ENCODE peak calls at places on chromosomes 7 and 10, in five cellular contexts. One of them, this sample, is unnamed.

GRCh38 chr7:27161214-27161720 is 4.1 kb downstream of the HOXA9 start:
- DNase-seq in suprapubic skin: no peak
- DNase-seq in RWPE1: no peak
- DNase-seq in brain microvascular endothelial cell: no peak
- DNase-seq in CD8-positive, alpha-beta T cell: no peak
- DNase-seq in this sample: no peak

GRCh38 chr10:63264852-63265617 is 131.9 kb downstream of the NRBF2 start:
- DNase-seq in suprapubic skin: no peak
- DNase-seq in RWPE1: peak; percentile 34
- DNase-seq in brain microvascular endothelial cell: peak; percentile 43
- DNase-seq in CD8-positive, alpha-beta T cell: no peak
- DNase-seq in this sample: peak; percentile 38

GRCh38 chr7:91239171-91239604 is 25.0 kb upstream of the FZD1 start:
- DNase-seq in suprapubic skin: no peak
- DNase-seq in RWPE1: no peak
- DNase-seq in brain microvascular endothelial cell: peak; percentile 71
- DNase-seq in CD8-positive, alpha-beta T cell: no peak
- DNase-seq in this sample: peak; percentile 21

GRCh38 chr10:37225163-37225562 is 99.8 kb downstream of the ANKRD30A start:
- DNase-seq in suprapubic skin: no peak
- DNase-seq in RWPE1: no peak
- DNase-seq in brain microvascular endothelial cell: no peak
- DNase-seq in CD8-positive, alpha-beta T cell: no peak
- DNase-seq in this sample: no peak

GRCh38 chr7:8357536-8357935 is 75.9 kb upstream of the NXPH1 start:
- DNase-seq in suprapubic skin: no peak
- DNase-seq in RWPE1: no peak
- DNase-seq in brain microvascular endothelial cell: no peak
- DNase-seq in CD8-positive, alpha-beta T cell: no peak
- DNase-seq in this sample: no peak

GRCh38 chr10:79127151-79127961 is 58.6 kb downstream of the ZMIZ1 start:
- DNase-seq in suprapubic skin: peak; percentile 89
- DNase-seq in RWPE1: peak; percentile 74
- DNase-seq in brain microvascular endothelial cell: peak; percentile 87
- DNase-seq in CD8-positive, alpha-beta T cell: no peak
- DNase-seq in this sample: peak; percentile 91

GRCh38 chr7:81501220-81501619 is 268.6 kb downstream of the HGF start:
- DNase-seq in suprapubic skin: no peak
- DNase-seq in RWPE1: no peak
- DNase-seq in brain microvascular endothelial cell: peak; percentile 43
- DNase-seq in CD8-positive, alpha-beta T cell: no peak
- DNase-seq in this sample: no peak

GRCh38 chr7:85030893-85031292 is 156.0 kb downstream of the SEMA3D start:
- DNase-seq in suprapubic skin: no peak
- DNase-seq in RWPE1: peak; percentile 25
- DNase-seq in brain microvascular endothelial cell: peak; percentile 14
- DNase-seq in CD8-positive, alpha-beta T cell: no peak
- DNase-seq in this sample: no peak

GRCh38 chr7:144407266-144407931 is 3.9 kb upstream of the NOBOX start:
- DNase-seq in suprapubic skin: no peak
- DNase-seq in RWPE1: peak; percentile 59
- DNase-seq in brain microvascular endothelial cell: no peak
- DNase-seq in CD8-positive, alpha-beta T cell: no peak
- DNase-seq in this sample: peak; percentile 59

GRCh38 chr7:36016648-36017047 is 136.4 kb upstream of the EEPD1 start:
- DNase-seq in suprapubic skin: no peak
- DNase-seq in RWPE1: no peak
- DNase-seq in brain microvascular endothelial cell: no peak
- DNase-seq in CD8-positive, alpha-beta T cell: no peak
- DNase-seq in this sample: no peak

GRCh38 chr10:84613336-84614021 is 285.1 kb downstream of the CCSER2 start:
- DNase-seq in suprapubic skin: no peak
- DNase-seq in RWPE1: peak; percentile 49
- DNase-seq in brain microvascular endothelial cell: peak; percentile 48
- DNase-seq in CD8-positive, alpha-beta T cell: no peak
- DNase-seq in this sample: peak; percentile 56

GRCh38 chr7:76318488-76319353 is 16.2 kb downstream of the HSPB1 start:
- DNase-seq in suprapubic skin: peak; percentile 91
- DNase-seq in RWPE1: peak; percentile 89
- DNase-seq in brain microvascular endothelial cell: peak; percentile 91
- DNase-seq in CD8-positive, alpha-beta T cell: peak; percentile 38
- DNase-seq in this sample: peak; percentile 62

GRCh38 chr10:5325076-5325475 is 39.7 kb upstream of the UCN3 start:
- DNase-seq in suprapubic skin: no peak
- DNase-seq in RWPE1: no peak
- DNase-seq in brain microvascular endothelial cell: no peak
- DNase-seq in CD8-positive, alpha-beta T cell: no peak
- DNase-seq in this sample: no peak

GRCh38 chr10:30583778-30584415 is 45.7 kb downstream of the LYZL2 start:
- DNase-seq in suprapubic skin: no peak
- DNase-seq in RWPE1: peak; percentile 49
- DNase-seq in brain microvascular endothelial cell: peak; percentile 77
- DNase-seq in CD8-positive, alpha-beta T cell: no peak
- DNase-seq in this sample: peak; percentile 81

GRCh38 chr7:137846588-137847417 is at the start of gene DGKI:
- DNase-seq in suprapubic skin: no peak
- DNase-seq in RWPE1: peak; percentile 1
- DNase-seq in brain microvascular endothelial cell: no peak
- DNase-seq in CD8-positive, alpha-beta T cell: no peak
- DNase-seq in this sample: no peak

GRCh38 chr10:3757638-3758490 is 27.1 kb downstream of the KLF6 start:
- DNase-seq in suprapubic skin: peak; percentile 56
- DNase-seq in RWPE1: peak; percentile 80
- DNase-seq in brain microvascular endothelial cell: no peak
- DNase-seq in CD8-positive, alpha-beta T cell: no peak
- DNase-seq in this sample: no peak

GRCh38 chr10:97319671-97320479 is 804 bp downstream of the FRAT1 start:
- DNase-seq in suprapubic skin: no peak
- DNase-seq in RWPE1: peak; percentile 21
- DNase-seq in brain microvascular endothelial cell: no peak
- DNase-seq in CD8-positive, alpha-beta T cell: peak; percentile 53
- DNase-seq in this sample: peak; percentile 56

GRCh38 chr10:133295426-133296320 is 13.0 kb downstream of the TUBGCP2 start:
- DNase-seq in suprapubic skin: no peak
- DNase-seq in RWPE1: no peak
- DNase-seq in brain microvascular endothelial cell: no peak
- DNase-seq in CD8-positive, alpha-beta T cell: no peak
- DNase-seq in this sample: no peak

GRCh38 chr7:103637080-103637479 is 191.1 kb upstream of the SLC26A5 start:
- DNase-seq in suprapubic skin: no peak
- DNase-seq in RWPE1: peak; percentile 51
- DNase-seq in brain microvascular endothelial cell: peak; percentile 85
- DNase-seq in CD8-positive, alpha-beta T cell: no peak
- DNase-seq in this sample: no peak

GRCh38 chr7:31443457-31443856 is 70.4 kb upstream of the ITPRID1 start:
- DNase-seq in suprapubic skin: no peak
- DNase-seq in RWPE1: peak; percentile 55
- DNase-seq in brain microvascular endothelial cell: peak; percentile 12
- DNase-seq in CD8-positive, alpha-beta T cell: no peak
- DNase-seq in this sample: peak; percentile 47

GRCh38 chr10:93277360-93277759 is 203.7 kb downstream of the CYP26A1 start:
- DNase-seq in suprapubic skin: no peak
- DNase-seq in RWPE1: no peak
- DNase-seq in brain microvascular endothelial cell: no peak
- DNase-seq in CD8-positive, alpha-beta T cell: no peak
- DNase-seq in this sample: no peak

GRCh38 chr10:1572519-1573333 is 164.6 kb downstream of the ADARB2 start:
- DNase-seq in suprapubic skin: peak; percentile 50
- DNase-seq in RWPE1: no peak
- DNase-seq in brain microvascular endothelial cell: no peak
- DNase-seq in CD8-positive, alpha-beta T cell: no peak
- DNase-seq in this sample: no peak
- TF ChIP-seq CTCF in suprapubic skin: no peak
- TF ChIP-seq CTCF in RWPE1: no peak
- TF ChIP-seq CTCF in brain microvascular endothelial cell: no peak
- TF ChIP-seq CTCF in CD8-positive, alpha-beta T cell: no peak
- TF ChIP-seq CTCF in this sample: no peak

GRCh38 chr7:6022671-6023070 is 8.5 kb upstream of the ANKRD61 start:
- DNase-seq in suprapubic skin: no peak
- DNase-seq in RWPE1: no peak
- DNase-seq in brain microvascular endothelial cell: no peak
- DNase-seq in CD8-positive, alpha-beta T cell: no peak
- DNase-seq in this sample: no peak
- TF ChIP-seq CTCF in suprapubic skin: no peak
- TF ChIP-seq CTCF in RWPE1: no peak
- TF ChIP-seq CTCF in brain microvascular endothelial cell: no peak
- TF ChIP-seq CTCF in CD8-positive, alpha-beta T cell: no peak
- TF ChIP-seq CTCF in this sample: no peak

DNA sequence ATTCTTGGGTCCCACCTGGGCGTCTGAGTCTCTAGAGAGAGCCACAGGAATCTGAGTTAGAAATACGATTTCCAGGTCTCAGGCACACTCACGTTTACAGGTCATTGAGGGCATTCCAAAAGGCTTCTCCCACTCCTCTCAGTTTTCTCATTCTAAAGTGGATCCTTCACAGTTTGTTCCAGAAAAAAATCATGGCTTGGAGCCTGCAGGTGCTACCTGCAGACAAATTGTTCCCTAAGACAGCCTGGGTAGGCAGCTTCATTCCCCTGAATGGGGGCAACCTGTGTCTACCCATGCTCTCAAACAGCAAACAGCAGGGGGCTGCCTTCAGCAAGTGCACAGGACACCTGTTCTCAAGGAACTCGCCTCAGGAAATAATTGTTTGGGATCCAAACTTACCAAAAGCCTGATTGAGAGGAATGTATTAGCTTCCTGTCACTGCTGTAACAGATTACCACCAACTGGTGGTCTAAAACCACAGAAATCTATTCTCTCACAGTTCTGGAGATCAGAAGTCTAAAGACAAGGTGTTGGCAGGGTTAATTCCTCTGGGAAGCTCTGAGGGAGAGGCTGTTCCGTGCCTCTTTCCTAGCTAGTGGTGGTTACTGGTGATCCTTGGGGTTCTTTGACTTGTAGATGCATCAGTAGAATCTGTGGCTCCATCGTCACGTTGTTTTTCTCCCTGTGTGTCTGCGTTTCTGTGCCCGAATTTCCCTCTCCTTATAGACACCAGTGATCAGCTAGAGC is 117.2 kb downstream of the RAB11FIP2 start:
- DNase-seq in suprapubic skin: no peak
- DNase-seq in RWPE1: no peak
- DNase-seq in brain microvascular endothelial cell: no peak
- DNase-seq in CD8-positive, alpha-beta T cell: no peak
- DNase-seq in this sample: no peak
- TF ChIP-seq CTCF in suprapubic skin: no peak
- TF ChIP-seq CTCF in RWPE1: no peak
- TF ChIP-seq CTCF in brain microvascular endothelial cell: no peak
- TF ChIP-seq CTCF in CD8-positive, alpha-beta T cell: no peak
- TF ChIP-seq CTCF in this sample: no peak

GRCh38 chr7:124275411-124275810 is 242.5 kb upstream of the TMEM229A start:
- DNase-seq in suprapubic skin: no peak
- DNase-seq in RWPE1: no peak
- DNase-seq in brain microvascular endothelial cell: no peak
- DNase-seq in CD8-positive, alpha-beta T cell: no peak
- DNase-seq in this sample: no peak

DNA sequence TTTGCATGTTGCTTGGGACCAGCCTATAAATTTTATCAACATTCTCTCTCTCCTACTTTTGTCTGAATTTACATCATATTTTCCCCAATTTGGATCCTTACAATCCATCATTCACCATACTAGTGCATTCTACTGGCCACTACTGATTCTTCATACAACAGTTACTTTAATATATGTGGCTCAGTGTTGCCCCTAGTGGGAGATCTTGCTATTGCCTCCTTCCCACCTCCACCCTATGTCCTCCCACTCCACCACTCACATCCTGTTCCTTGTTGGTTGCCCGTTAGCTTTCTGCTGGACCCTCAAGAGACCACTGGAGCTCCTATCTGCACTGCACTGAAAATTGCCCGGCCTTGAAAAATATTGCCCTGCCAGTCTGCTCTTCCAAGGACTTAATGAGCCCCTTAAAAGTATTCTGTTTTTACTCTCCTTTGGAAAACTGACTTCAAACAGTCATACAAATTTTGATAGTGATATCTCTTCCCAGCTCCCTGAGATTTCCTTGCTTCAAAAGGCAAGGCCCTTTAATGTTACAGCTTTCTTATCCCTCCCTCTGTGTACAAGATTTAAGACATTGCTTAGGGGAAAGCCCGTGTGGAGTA is 243.2 kb upstream of the TMEM229A start:
- DNase-seq in suprapubic skin: no peak
- DNase-seq in RWPE1: peak; percentile 10
- DNase-seq in brain microvascular endothelial cell: peak; percentile 10
- DNase-seq in CD8-positive, alpha-beta T cell: no peak
- DNase-seq in this sample: peak; percentile 38
- TF ChIP-seq CTCF in suprapubic skin: no peak
- TF ChIP-seq CTCF in RWPE1: peak; percentile 50
- TF ChIP-seq CTCF in brain microvascular endothelial cell: peak; percentile 69
- TF ChIP-seq CTCF in CD8-positive, alpha-beta T cell: no peak
- TF ChIP-seq CTCF in this sample: peak; percentile 21

GRCh38 chr7:452230-452751 is 67.4 kb downstream of the PDGFA start:
- DNase-seq in suprapubic skin: no peak
- DNase-seq in RWPE1: no peak
- DNase-seq in brain microvascular endothelial cell: peak; percentile 62
- DNase-seq in CD8-positive, alpha-beta T cell: no peak
- DNase-seq in this sample: peak; percentile 49
- TF ChIP-seq CTCF in suprapubic skin: no peak
- TF ChIP-seq CTCF in RWPE1: no peak
- TF ChIP-seq CTCF in brain microvascular endothelial cell: no peak
- TF ChIP-seq CTCF in CD8-positive, alpha-beta T cell: no peak
- TF ChIP-seq CTCF in this sample: no peak

This sample was measured in Calu3.